ENCODE peak calls at places on chromosomes 1 and 21, in ten cellular contexts. E is transverse colon; M is CD4-positive, alpha-beta T cell; F is RWPE1; L is HL-60; D is HCT116; I is PC-3; J is mammary epithelial cell; P is lower lobe of right lung; C is cardiac muscle cell. N is an unnamed sample.

GRCh38 chr1:90155721-90156487 is 161.0 kb downstream of the ZNF326 start:
- DNase-seq in P (no peak), L (no peak), C (no peak), M (no peak), J (peak; percentile 73), F (no peak), I (no peak), D (no peak), E (no peak), N (no peak)

GRCh38 chr1:115142616-115143015 is 53.3 kb upstream of the TSPAN2 start:
- DNase-seq in F (no peak), P (no peak), C (peak; percentile 60), E (no peak), M (no peak), J (no peak), I (no peak), L (no peak), D (no peak), N (no peak)

GRCh38 chr21:31338892-31339368 is 5.1 kb downstream of the TIAM1 start:
- DNase-seq in J (no peak), L (no peak), C (no peak), M (no peak), D (no peak), E (no peak), F (no peak), I (no peak), P (no peak), N (no peak)

GRCh38 chr21:40688106-40688850 is 158.7 kb downstream of the DSCAM start:
- DNase-seq in J (no peak), E (no peak), L (no peak), I (no peak), M (no peak), D (no peak), P (no peak), C (no peak), F (no peak), N (no peak)

GRCh38 chr21:42845296-42845965 is 33.9 kb downstream of the WDR4 start:
- DNase-seq in P (peak; percentile 57), J (no peak), E (no peak), M (no peak), C (no peak), F (no peak), L (no peak), I (no peak), D (no peak), N (no peak)

GRCh38 chr21:40681164-40681859 is 165.6 kb downstream of the DSCAM start:
- DNase-seq in M (no peak), P (no peak), J (no peak), F (no peak), I (no peak), D (no peak), E (no peak), C (no peak), L (no peak), N (no peak)

GRCh38 chr1:19846338-19846737 is 31.3 kb upstream of the RNF186 start:
- DNase-seq in J (no peak), L (no peak), P (no peak), I (no peak), D (no peak), C (no peak), F (no peak), M (no peak), E (peak; percentile 23), N (no peak)

GRCh38 chr1:145959333-145959732 is 1.5 kb upstream of the LIX1L start:
- DNase-seq in D (no peak), P (no peak), E (no peak), L (no peak), J (no peak), C (no peak), M (no peak), F (no peak), I (no peak), N (no peak)

GRCh38 chr1:62688687-62689085 is 500 bp upstream of the DOCK7 start:
- DNase-seq in J (no peak), P (no peak), F (no peak), D (no peak), C (peak; percentile 42), L (peak; percentile 4), M (no peak), E (no peak), I (peak; percentile 28), N (no peak)

GRCh38 chr1:185154912-185155513 is 1.7 kb downstream of the TRMT1L start:
- DNase-seq in C (no peak), I (peak; percentile 62), M (no peak), D (no peak), E (no peak), P (no peak), J (peak; percentile 11), L (no peak), F (no peak), N (no peak)

GRCh38 chr1:244881552-244882280 is 17.4 kb upstream of the HNRNPU start:
- DNase-seq in L (no peak), F (no peak), E (no peak), I (no peak), M (no peak), P (no peak), C (no peak), D (no peak), J (no peak), N (no peak)

GRCh38 chr1:36231191-36231590 is 6.9 kb downstream of the THRAP3 start:
- DNase-seq in E (no peak), M (no peak), I (no peak), D (no peak), P (no peak), J (no peak), C (no peak), L (no peak), F (no peak), N (no peak)

GRCh38 chr1:89068291-89068690 is 3.3 kb upstream of the GBP1 start:
- DNase-seq in F (no peak), E (no peak), J (peak; percentile 41), L (no peak), I (peak; percentile 73), P (no peak), M (no peak), D (no peak), C (peak; percentile 25), N (peak; percentile 40)

GRCh38 chr1:23619299-23620188 is 60.2 kb upstream of the ID3 start:
- DNase-seq in D (no peak), P (peak; percentile 50), L (no peak), E (peak; percentile 85), J (peak; percentile 74), C (peak; percentile 30), I (peak; percentile 63), F (peak; percentile 73), M (peak; percentile 87), N (peak; percentile 37)

GRCh38 chr1:160425847-160426246 is 25.5 kb downstream of the VANGL2 start:
- DNase-seq in J (no peak), E (no peak), I (no peak), L (no peak), F (no peak), C (no peak), P (no peak), M (no peak), D (no peak), N (no peak)
- H3K27ac ChIP-seq in J (no peak overlapping the region), E (no peak overlapping the region), I (no peak overlapping the region), L (no peak overlapping the region), F (no peak overlapping the region), C (no peak overlapping the region), P (no peak overlapping the region), M (peak overlapping the region; percentile 15), D (no peak overlapping the region), N (no peak overlapping the region)

GRCh38 chr1:176178316-176178715 is 28.8 kb downstream of the COP1 start:
- DNase-seq in D (no peak), P (no peak), C (peak; percentile 42), M (no peak), J (peak; percentile 12), I (no peak), F (no peak), L (no peak), E (no peak), N (no peak)

GRCh38 chr1:176177764-176178163 is 29.3 kb downstream of the COP1 start:
- DNase-seq in C (no peak), L (no peak), P (no peak), D (no peak), F (no peak), J (no peak), M (no peak), I (no peak), E (no peak), N (no peak)

GRCh38 chr1:176172215-176172614 is 34.9 kb downstream of the COP1 start:
- DNase-seq in C (no peak), I (no peak), F (no peak), J (no peak), M (no peak), P (no peak), L (no peak), D (no peak), E (no peak), N (no peak)

GRCh38 chr1:176174108-176174507 is 33.0 kb downstream of the COP1 start:
- DNase-seq in E (no peak), L (no peak), C (no peak), J (peak; percentile 12), P (no peak), F (no peak), I (no peak), M (no peak), D (no peak), N (no peak)
- H3K27ac ChIP-seq in E (no peak overlapping the region), L (no peak overlapping the region), C (no peak overlapping the region), J (peak overlapping the region; percentile 22), P (no peak overlapping the region), F (no peak overlapping the region), I (no peak overlapping the region), M (no peak overlapping the region), D (no peak overlapping the region), N (no peak overlapping the region)

GRCh38 chr1:207826557-207827487 is 75.0 kb downstream of the CD46 start:
- DNase-seq in E (peak; percentile 69), C (no peak), J (no peak), I (peak; percentile 64), P (no peak), M (no peak), F (no peak), D (no peak), L (no peak), N (no peak)

GRCh38 chr1:207825719-207826556 is 74.1 kb downstream of the CD46 start:
- DNase-seq in F (no peak), P (peak; percentile 90), L (peak; percentile 95), J (no peak), C (peak; percentile 36), M (peak; percentile 64), I (peak; percentile 51), D (no peak), E (peak; percentile 87), N (no peak)

GRCh38 chr1:207828046-207828445 is 76.2 kb downstream of the CD46 start:
- DNase-seq in D (no peak), I (no peak), J (no peak), F (no peak), L (no peak), E (no peak), P (no peak), C (no peak), M (no peak), N (no peak)

GRCh38 chr1:207828485-207829158 is 76.8 kb downstream of the CD46 start:
- DNase-seq in M (peak; percentile 35), D (peak; percentile 73), C (peak; percentile 91), I (peak; percentile 93), P (peak; percentile 81), F (peak; percentile 76), J (peak; percentile 71), L (peak; percentile 94), E (peak; percentile 84), N (no peak)

GRCh38 chr1:207827488-207827830 is 75.6 kb downstream of the CD46 start:
- DNase-seq in F (no peak), C (no peak), J (no peak), M (no peak), E (no peak), L (no peak), P (no peak), I (no peak), D (no peak), N (no peak)
- H3K27ac ChIP-seq in F (no peak overlapping the region), C (no peak overlapping the region), J (no peak overlapping the region), M (peak overlapping the region; percentile 91), E (peak overlapping the region; percentile 96), L (peak overlapping the region; percentile 84), P (peak overlapping the region; percentile 99), I (peak overlapping the region; percentile 90), D (no peak overlapping the region), N (peak overlapping the region; percentile 82)

GRCh38 chr1:112618114-112618720 is 724 bp downstream of the ST7L start:
- DNase-seq in J (peak; percentile 35), C (peak; percentile 40), I (no peak), P (no peak), M (peak; percentile 12), F (no peak), D (no peak), L (peak; percentile 29), E (no peak), N (no peak)
- H3K27ac ChIP-seq in J (peak overlapping the region; percentile 96), C (peak overlapping the region; percentile 96), I (peak overlapping the region; percentile 93), P (peak overlapping the region; percentile 99), M (peak overlapping the region; percentile 100), F (peak overlapping the region; percentile 98), D (peak overlapping the region; percentile 87), L (peak overlapping the region; percentile 99), E (peak overlapping the region; percentile 98), N (peak overlapping the region; percentile 99)